ENCODE peak calls at places on chromosomes 11 and 22, in ten cellular contexts. Y is HT1080, T is mesothelial cell of epicardium, H is HFFc6, B is fibroblast of pulmonary artery, X is NCI-H187, F is fibroblast of lung, G is NCI-H460, N is neural progenitor cell, O is left colon. C is an unnamed sample.

GRCh38 chr22:40703731-40704130 is 24.4 kb downstream of the MCHR1 start:
- DNase-seq in B (no peak), X (no peak), G (no peak), Y (no peak), T (no peak), H (no peak), N (no peak), F (no peak), O (no peak), C (no peak)

GRCh38 chr11:119316017-119316728 is 757 bp downstream of the MCAM start:
- DNase-seq in H (no peak), O (peak; percentile 63), Y (peak; percentile 45), F (peak; percentile 20), G (no peak), B (no peak), T (no peak), N (peak; percentile 34), X (no peak), C (peak; percentile 69)

GRCh38 chr11:35040221-35040942 is 98.6 kb upstream of the CD44 start:
- DNase-seq in T (no peak), H (peak; percentile 73), N (no peak), B (peak; percentile 38), Y (peak; percentile 97), X (no peak), F (peak; percentile 90), O (no peak), G (no peak), C (no peak)

GRCh38 chr11:130001491-130002351 is 914 bp downstream of the PRDM10 start:
- DNase-seq in X (no peak), F (peak; percentile 28), G (no peak), B (peak; percentile 30), N (peak; percentile 92), O (no peak), T (peak; percentile 75), H (peak; percentile 14), Y (no peak), C (no peak)

GRCh38 chr11:119478711-119479285 is 55.8 kb upstream of the THY1 start:
- DNase-seq in F (no peak), B (no peak), H (no peak), G (no peak), T (no peak), X (no peak), Y (no peak), N (no peak), O (no peak), C (peak; percentile 4)

GRCh38 chr11:70483940-70484339 is 85.6 kb downstream of the CTTN start:
- DNase-seq in X (no peak), O (no peak), B (no peak), H (no peak), G (no peak), Y (no peak), N (no peak), T (no peak), F (no peak), C (no peak)

GRCh38 chr22:41876275-41876674 is 38.6 kb downstream of the SHISA8 start:
- DNase-seq in O (no peak), Y (no peak), X (no peak), G (no peak), F (no peak), B (no peak), N (no peak), H (peak; percentile 3), T (no peak), C (no peak)

GRCh38 chr11:10885703-10886363 is 28.0 kb upstream of the ZBED5 start:
- DNase-seq in N (no peak), T (no peak), H (no peak), F (peak; percentile 52), Y (peak; percentile 18), B (peak; percentile 49), G (no peak), O (no peak), X (no peak), C (no peak)

GRCh38 chr11:60328460-60328859 is 1.4 kb downstream of the MS4A6E start:
- DNase-seq in G (no peak), O (no peak), N (no peak), B (no peak), H (no peak), T (no peak), F (no peak), X (no peak), Y (no peak), C (no peak)

GRCh38 chr11:134412508-134413333 is 679 bp upstream of the B3GAT1 start:
- DNase-seq in T (no peak), B (no peak), O (no peak), X (peak; percentile 39), H (no peak), Y (no peak), F (no peak), N (peak; percentile 85), G (no peak), C (no peak)

GRCh38 chr22:50274311-50274710 is 4.1 kb upstream of the MAPK11 start:
- DNase-seq in T (no peak), Y (peak; percentile 40), N (peak; percentile 81), B (peak; percentile 67), O (no peak), X (no peak), G (peak; percentile 58), F (peak; percentile 59), H (peak; percentile 57), C (no peak)

GRCh38 chr22:43274595-43275240 is 68.5 kb downstream of the SCUBE1 start:
- DNase-seq in O (no peak), B (no peak), Y (no peak), G (no peak), H (no peak), F (no peak), T (no peak), N (no peak), X (no peak), C (no peak)

GRCh38 chr11:104668797-104669463 is 229.3 kb downstream of the CASP12 start:
- DNase-seq in T (no peak), H (peak; percentile 12), G (peak; percentile 32), X (no peak), B (peak; percentile 89), O (no peak), Y (peak; percentile 84), N (no peak), F (peak; percentile 93), C (no peak)